ENCODE peak calls at places on chromosome 11, in eight cellular contexts. G, X, Y, V, U, D, F and W are unnamed samples.

GRCh38 chr11:61613051-61613450 is 32.2 kb upstream of the SYT7 start:
- DNase-seq in U (no peak), X (no peak), F (no peak), D (no peak), Y (no peak), V (no peak), G (peak), W (no peak)

GRCh38 chr11:131504199-131504949 is 134.0 kb downstream of the NTM start:
- DNase-seq in X (no peak), F (no peak), V (no peak), D (no peak), U (peak), G (no peak), Y (no peak), W (no peak)

GRCh38 chr11:65051389-65051858 is 6.9 kb downstream of the NAALADL1 start:
- DNase-seq in U (no peak), F (no peak), D (no peak), V (no peak), G (peak), Y (no peak), X (no peak), W (no peak)

GRCh38 chr11:18707811-18708340 is 9.3 kb downstream of the TMEM86A start:
- DNase-seq in D (no peak), V (no peak), G (no peak), X (no peak), U (no peak), F (no peak), Y (no peak), W (no peak)

GRCh38 chr11:132490976-132491375 is 1041.3 kb downstream of the OPCML start:
- DNase-seq in Y (peak), X (no peak), G (no peak), U (no peak), F (peak), V (no peak), D (no peak), W (no peak)

GRCh38 chr11:57539342-57539741 is 1.9 kb downstream of the SMTNL1 start:
- DNase-seq in G (no peak), U (no peak), Y (no peak), D (no peak), X (no peak), V (no peak), F (no peak), W (no peak)

GRCh38 chr11:126104420-126104819 is 41.8 kb upstream of the CDON start:
- DNase-seq in G (no peak), U (peak), X (no peak), V (no peak), Y (no peak), F (no peak), D (peak), W (no peak)

GRCh38 chr11:72254299-72254993 is 10.5 kb upstream of the PHOX2A start:
- DNase-seq in U (no peak), V (no peak), X (no peak), G (no peak), Y (no peak), D (peak), F (no peak), W (no peak)

GRCh38 chr11:95592455-95592854 is 197.1 kb downstream of the FAM76B start:
- DNase-seq in D (no peak), V (no peak), Y (no peak), U (peak), G (no peak), X (no peak), F (peak), W (no peak)

GRCh38 chr11:96906521-96906920 is 516.7 kb downstream of the JRKL start:
- DNase-seq in X (no peak), G (no peak), F (no peak), Y (no peak), D (no peak), U (no peak), V (no peak), W (no peak)

GRCh38 chr11:125951731-125952130 is 5.9 kb downstream of the VSIG10L2 start:
- DNase-seq in X (no peak), V (no peak), U (no peak), Y (no peak), F (no peak), D (no peak), G (no peak), W (no peak)

GRCh38 chr11:102457865-102458264 is 5.3 kb upstream of the TMEM123 start:
- DNase-seq in V (no peak), X (no peak), Y (no peak), F (no peak), D (peak), U (no peak), G (no peak), W (no peak)

GRCh38 chr11:95684701-95685100 is 104.9 kb downstream of the FAM76B start:
- DNase-seq in V (no peak), X (no peak), F (no peak), G (no peak), U (no peak), D (no peak), Y (no peak), W (no peak)

GRCh38 chr11:131038597-131038996 is 122.3 kb upstream of the SNX19 start:
- DNase-seq in G (peak), D (peak), X (no peak), Y (peak), V (no peak), F (no peak), U (no peak), W (peak)

GRCh38 chr11:18322818-18323570 is 627 bp downstream of the GTF2H1 start:
- DNase-seq in Y (peak), V (no peak), X (no peak), F (peak), U (no peak), G (no peak), D (no peak), W (no peak)

GRCh38 chr11:90392692-90393091 is 169.8 kb upstream of the CHORDC1 start:
- DNase-seq in G (no peak), V (no peak), U (no peak), Y (no peak), D (no peak), X (no peak), F (no peak), W (no peak)
- TF ChIP-seq CTCF in G (no peak), V (no peak), U (no peak), Y (no peak), D (no peak), X (no peak), F (no peak), W (no peak)

GRCh38 chr11:32610926-32611325 is 27.3 kb downstream of the EIF3M start:
- DNase-seq in D (no peak), V (no peak), U (no peak), Y (no peak), G (no peak), X (no peak), F (no peak), W (no peak)

GRCh38 chr11:32613500-32614151 is 30.0 kb downstream of the EIF3M start:
- DNase-seq in Y (no peak), V (no peak), U (no peak), G (no peak), F (no peak), X (no peak), D (no peak), W (no peak)

GRCh38 chr11:32616903-32617302 is 33.3 kb downstream of the EIF3M start:
- DNase-seq in U (no peak), Y (no peak), F (no peak), D (no peak), G (no peak), X (no peak), V (no peak), W (no peak)

GRCh38 chr11:32615422-32615821 is 31.8 kb downstream of the EIF3M start:
- DNase-seq in F (no peak), G (no peak), Y (peak), D (peak), V (no peak), U (no peak), X (no peak), W (peak)
- TF ChIP-seq CTCF in F (no peak), G (peak), Y (peak), D (peak), V (no peak), U (no peak), X (no peak), W (peak)

GRCh38 chr11:45264839-45265515 is 21.2 kb downstream of the SYT13 start:
- DNase-seq in Y (peak), U (no peak), F (peak), G (peak), V (no peak), D (no peak), X (no peak), W (no peak)

GRCh38 chr11:45269678-45270077 is 16.5 kb downstream of the SYT13 start:
- DNase-seq in D (no peak), U (no peak), Y (no peak), G (no peak), F (no peak), X (no peak), V (no peak), W (no peak)

GRCh38 chr11:45267660-45268340 is 18.3 kb downstream of the SYT13 start:
- DNase-seq in D (no peak), F (no peak), X (no peak), Y (no peak), U (no peak), V (no peak), G (no peak), W (no peak)

GRCh38 chr11:45265963-45266692 is 20.0 kb downstream of the SYT13 start:
- DNase-seq in U (no peak), Y (no peak), F (no peak), X (peak), D (no peak), G (no peak), V (no peak), W (no peak)

GRCh38 chr11:45266693-45267451 is 19.3 kb downstream of the SYT13 start:
- DNase-seq in Y (no peak), G (no peak), V (no peak), F (no peak), U (peak), X (peak), D (no peak), W (peak)
- TF ChIP-seq CTCF in Y (peak), G (peak), V (no peak), F (no peak), U (peak), X (peak), D (peak), W (peak)

GRCh38 chr11:20397281-20397680 is 9.8 kb downstream of the PRMT3 start:
- DNase-seq in U (peak), G (peak), D (peak), Y (peak), F (peak), X (no peak), V (no peak), W (peak)

GRCh38 chr11:20403059-20403458 is 15.5 kb downstream of the PRMT3 start:
- DNase-seq in G (no peak), Y (no peak), F (no peak), U (no peak), D (no peak), X (no peak), V (no peak), W (no peak)

GRCh38 chr11:20399498-20399897 is 12.0 kb downstream of the PRMT3 start:
- DNase-seq in Y (no peak), D (no peak), U (no peak), G (peak), F (no peak), X (no peak), V (no peak), W (no peak)
- TF ChIP-seq CTCF in Y (no peak), D (no peak), U (no peak), G (no peak), F (no peak), X (no peak), V (no peak), W (no peak)

GRCh38 chr11:75598264-75598663 is 36.2 kb downstream of the SERPINH1 start:
- DNase-seq in U (no peak), V (no peak), Y (no peak), D (no peak), G (no peak), F (no peak), X (no peak), W (no peak)

GRCh38 chr11:75595511-75595910 is 33.5 kb downstream of the SERPINH1 start:
- DNase-seq in F (no peak), V (no peak), U (no peak), D (no peak), Y (no peak), G (no peak), X (no peak), W (no peak)

GRCh38 chr11:75598900-75599299 is 36.8 kb downstream of the SERPINH1 start:
- DNase-seq in V (no peak), X (no peak), U (no peak), G (no peak), D (no peak), F (no peak), Y (no peak), W (no peak)

GRCh38 chr11:75596914-75597313 is 34.9 kb downstream of the SERPINH1 start:
- DNase-seq in X (no peak), F (no peak), U (no peak), V (no peak), D (no peak), G (no peak), Y (no peak), W (no peak)

GRCh38 chr11:75597636-75598035 is 35.6 kb downstream of the SERPINH1 start:
- DNase-seq in F (no peak), G (no peak), D (peak), X (no peak), Y (peak), V (no peak), U (peak), W (peak)
- TF ChIP-seq CTCF in F (peak), G (peak), D (peak), X (peak), Y (peak), V (no peak), U (peak), W (peak)

GRCh38 chr11:36030707-36031365 is 87.0 kb downstream of the LDLRAD3 start:
- DNase-seq in Y (peak), X (no peak), F (peak), D (no peak), U (no peak), G (no peak), V (peak), W (no peak)
- TF ChIP-seq CTCF in Y (no peak), X (no peak), F (no peak), D (no peak), U (no peak), G (no peak), V (no peak), W (no peak)

DNA sequence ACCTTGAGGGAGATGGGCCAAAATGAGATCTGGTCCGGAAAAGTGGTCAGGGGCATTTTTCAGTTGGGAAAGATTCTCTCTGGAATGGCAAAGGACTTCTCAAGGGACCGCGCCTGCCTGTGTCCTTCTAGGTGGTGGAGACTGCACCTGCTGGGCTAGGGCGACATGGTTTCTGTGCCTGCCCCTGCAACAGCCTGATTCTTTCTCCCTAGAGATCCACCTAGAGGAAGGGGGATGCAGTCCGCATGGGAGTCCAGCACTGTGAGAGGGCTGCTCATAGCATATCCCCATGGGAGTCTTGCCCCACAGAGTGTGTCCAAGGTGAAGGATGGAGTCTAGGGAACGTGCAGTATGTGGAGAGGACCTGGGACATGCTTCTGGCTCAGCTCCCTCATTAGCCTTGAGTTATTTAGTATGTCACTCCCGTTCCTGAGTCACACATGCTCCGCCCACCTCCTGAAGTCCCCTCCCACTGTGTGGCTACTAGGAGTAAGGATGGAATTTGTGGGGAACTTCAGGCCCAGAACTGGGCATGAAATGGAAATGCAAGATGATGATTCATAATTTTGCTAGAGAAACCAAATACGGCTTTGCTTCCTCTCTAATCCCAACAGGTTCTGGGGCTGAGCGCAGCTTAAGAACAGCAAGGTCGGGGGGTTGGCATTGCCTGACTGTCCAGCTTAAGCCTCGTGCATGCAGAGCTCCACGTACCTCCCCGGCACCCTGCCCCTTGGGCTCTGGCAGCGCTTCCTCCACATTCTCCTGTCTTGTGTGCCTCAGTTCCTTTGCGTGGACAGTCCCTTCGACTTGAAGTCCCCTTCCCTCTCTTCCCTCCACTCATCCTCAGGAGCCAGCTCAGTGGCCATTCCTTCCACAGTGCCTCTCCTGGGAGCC is 35.0 kb downstream of the GRIK4 start:
- DNase-seq in U (peak), D (no peak), F (peak), Y (peak), V (peak), G (peak), X (peak), W (no peak)
- TF ChIP-seq CTCF in U (no peak), D (no peak), F (no peak), Y (no peak), V (no peak), G (no peak), X (no peak), W (no peak)

DNA sequence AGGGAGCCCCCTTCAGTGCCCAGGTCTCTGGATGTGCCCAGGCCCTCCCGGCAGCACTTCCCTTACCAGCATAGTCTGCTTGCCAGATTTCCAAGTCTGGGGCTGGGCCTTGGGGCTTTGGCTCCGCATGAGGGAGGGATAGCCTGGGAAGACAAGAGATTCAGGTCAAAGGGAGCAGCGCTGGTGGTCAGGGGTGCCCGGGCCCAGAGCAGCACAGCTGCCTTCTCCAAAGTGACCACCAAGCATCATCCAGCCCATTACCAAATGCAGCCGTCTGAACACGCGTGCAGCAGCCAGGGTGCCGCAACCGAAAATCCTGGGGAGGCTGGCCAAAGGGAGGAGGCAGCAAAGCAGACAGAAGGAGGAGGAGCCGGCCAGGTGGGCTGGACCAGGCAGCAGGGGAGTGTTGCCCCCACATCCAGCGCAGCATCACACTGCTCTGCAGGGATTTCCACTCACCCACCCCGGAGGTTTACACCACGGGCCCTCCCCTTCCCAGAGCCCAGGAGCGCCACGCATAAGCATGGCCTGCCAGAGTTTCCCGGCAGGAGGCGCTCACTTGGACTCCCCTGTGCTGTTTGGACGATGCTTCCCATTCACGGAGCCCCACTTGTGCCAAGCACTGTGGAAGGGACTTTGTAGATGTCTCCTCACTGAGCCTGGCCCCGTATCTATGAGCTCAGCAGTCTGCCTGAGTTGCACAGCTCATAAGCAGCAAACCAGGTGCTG is 22.5 kb downstream of the TRIM29 start:
- DNase-seq in V (no peak), G (peak), X (no peak), F (no peak), Y (no peak), D (no peak), U (no peak), W (no peak)
- TF ChIP-seq CTCF in V (no peak), G (peak), X (no peak), F (no peak), Y (peak), D (peak), U (no peak), W (no peak)

GRCh38 chr11:3147626-3148025 is 17.5 kb downstream of the OSBPL5 start:
- DNase-seq in U (no peak), V (no peak), D (no peak), Y (no peak), G (no peak), F (no peak), X (no peak), W (no peak)
- TF ChIP-seq CTCF in U (no peak), V (no peak), D (no peak), Y (no peak), G (no peak), F (no peak), X (no peak), W (no peak)

GRCh38 chr11:78810489-78811090 is 235.9 kb upstream of the NARS2 start:
- DNase-seq in Y (no peak), D (no peak), V (no peak), G (no peak), U (no peak), X (no peak), F (no peak), W (no peak)

GRCh38 chr11:78811622-78812021 is 237.0 kb upstream of the NARS2 start:
- DNase-seq in X (no peak), F (no peak), V (no peak), Y (no peak), D (no peak), U (no peak), G (no peak), W (no peak)

GRCh38 chr11:78809931-78810481 is 235.3 kb upstream of the NARS2 start:
- DNase-seq in Y (no peak), U (no peak), X (no peak), G (no peak), F (no peak), D (no peak), V (no peak), W (no peak)

GRCh38 chr11:78815631-78816232 is 241.1 kb upstream of the NARS2 start:
- DNase-seq in F (no peak), G (no peak), Y (no peak), D (no peak), V (no peak), U (no peak), X (no peak), W (no peak)

DNA sequence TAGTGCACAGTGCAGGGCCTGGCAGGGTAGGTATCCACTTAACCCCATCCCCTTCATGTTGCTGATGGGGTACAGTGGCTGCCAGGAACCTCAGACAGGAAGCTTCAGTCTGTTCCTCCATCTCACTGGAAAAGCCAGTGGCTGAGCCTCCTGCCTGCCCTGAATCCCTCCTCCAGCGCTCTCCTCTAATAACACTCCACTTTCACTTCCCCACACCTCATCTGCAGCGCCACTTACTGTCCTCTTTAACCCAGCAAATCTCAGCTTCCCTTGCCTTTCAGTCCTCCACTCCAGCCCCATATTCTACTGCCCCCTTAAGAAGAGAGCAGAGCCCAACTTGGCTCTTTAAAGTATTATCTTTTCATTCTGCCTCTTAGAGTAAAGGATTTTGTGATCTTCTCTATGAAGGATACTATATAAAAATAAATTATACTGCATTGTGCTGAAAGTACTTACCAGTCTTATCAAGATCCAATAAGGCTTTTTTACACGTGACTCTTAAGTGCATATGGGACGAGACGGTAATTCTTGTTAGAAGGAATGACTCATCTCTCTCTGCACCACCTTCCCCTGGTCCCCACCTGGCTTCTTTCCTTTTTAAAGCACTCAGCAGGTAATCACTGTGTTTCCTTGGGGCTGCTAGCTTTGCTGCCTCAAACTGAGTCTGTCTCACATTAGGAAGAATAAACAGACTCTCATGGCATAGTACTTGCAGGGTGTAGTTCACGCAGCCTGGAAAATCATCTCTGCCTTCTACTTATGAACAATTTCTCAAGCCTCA is 238.0 kb upstream of the NARS2 start:
- DNase-seq in D (no peak), U (no peak), F (no peak), G (no peak), X (no peak), Y (no peak), V (no peak), W (no peak)
- TF ChIP-seq CTCF in D (no peak), U (no peak), F (no peak), G (no peak), X (no peak), Y (no peak), V (no peak), W (no peak)